ENCODE peak calls at places on chromosome 18, in four cellular contexts. A is lung; P is CD8-positive, alpha-beta T cell; T is mucosa of descending colon. Z is an unnamed sample. For H3K4me1 and H3K36me3, the result is how much of the 10 kb centered on the place peaks cover.

GRCh38 chr18:12543697-12544096 is 114.2 kb downstream of the SPIRE1 start:
- DNase-seq in T (no peak), P (no peak), A (no peak), Z (no peak)

GRCh38 chr18:59833785-59834184 is 66.0 kb upstream of the PMAIP1 start:
- DNase-seq in T (no peak), P (no peak), A (no peak), Z (no peak)

GRCh38 chr18:12659904-12660605 is 2.1 kb upstream of the SPIRE1 start:
- DNase-seq in A (no peak), P (peak), T (peak), Z (no peak)

GRCh38 chr18:55588001-55588875 is at the start of gene TCF4:
- DNase-seq in P (no peak), A (peak), T (peak), Z (peak)

GRCh38 chr18:72985686-72986085 is 117.9 kb upstream of the NETO1 start:
- DNase-seq in T (no peak), A (no peak), P (no peak), Z (no peak)

GRCh38 chr18:11274144-11274762 is 124.9 kb upstream of the PIEZO2 start:
- DNase-seq in A (no peak), T (no peak), P (no peak), Z (no peak)

GRCh38 chr18:61988100-61988499 is 95.3 kb upstream of the RNF152 start:
- DNase-seq in P (no peak), T (no peak), A (no peak), Z (no peak)

GRCh38 chr18:26496528-26496927 is 51.8 kb downstream of the KCTD1 start:
- DNase-seq in P (no peak), A (no peak), T (no peak), Z (no peak)

GRCh38 chr18:34595673-34596072 is 114.4 kb upstream of the DTNA start:
- DNase-seq in A (no peak), T (no peak), P (no peak), Z (no peak)

GRCh38 chr18:24868760-24869237 is 408.4 kb downstream of the HRH4 start:
- DNase-seq in T (no peak), P (no peak), A (no peak), Z (no peak)

GRCh38 chr18:2917255-2918047 is 70.6 kb downstream of the EMILIN2 start:
- DNase-seq in P (no peak), T (peak), A (no peak), Z (no peak)

GRCh38 chr18:45839415-45840395 is 14.2 kb downstream of the SIGLEC15 start:
- DNase-seq in T (peak), A (no peak), P (no peak), Z (no peak)

GRCh38 chr18:261398-262073 is 6.3 kb downstream of the THOC1 start:
- DNase-seq in P (no peak), T (no peak), A (no peak), Z (no peak)

GRCh38 chr18:27649621-27650020 is 464.5 kb upstream of the CHST9 start:
- DNase-seq in A (no peak), P (no peak), T (no peak), Z (no peak)

GRCh38 chr18:50195689-50196088 is 742 bp upstream of the MYO5B start:
- DNase-seq in T (no peak), P (no peak), A (no peak), Z (no peak)

GRCh38 chr18:38033282-38033681 is 467.7 kb upstream of the CELF4 start:
- DNase-seq in T (no peak), A (no peak), P (no peak), Z (no peak)

GRCh38 chr18:13551841-13552733 is 174.3 kb downstream of the FAM210A start:
- DNase-seq in P (no peak), T (no peak), A (no peak), Z (no peak)

GRCh38 chr18:24683965-24684364 is 223.5 kb downstream of the HRH4 start:
- DNase-seq in T (no peak), A (no peak), P (no peak), Z (no peak)

GRCh38 chr18:39594206-39594605 is 2028.6 kb upstream of the CELF4 start:
- DNase-seq in P (no peak), T (no peak), A (no peak), Z (no peak)

GRCh38 chr18:46431522-46432171 is 225.4 kb downstream of the LOXHD1 start:
- DNase-seq in A (no peak), T (no peak), P (no peak), Z (no peak)

GRCh38 chr18:79252904-79253633 is 142.7 kb upstream of the NFATC1 start:
- DNase-seq in A (no peak), T (no peak), P (no peak), Z (no peak)

GRCh38 chr18:369224-370010 is 101.6 kb upstream of the THOC1 start:
- DNase-seq in A (no peak), T (no peak), P (no peak), Z (no peak)

GRCh38 chr18:9475643-9476580 is 599 bp downstream of the RALBP1 start:
- DNase-seq in P (peak), A (no peak), T (peak), Z (no peak)

GRCh38 chr18:59639821-59640220 is 57.4 kb downstream of the CCBE1 start:
- DNase-seq in A (no peak), T (no peak), P (no peak), Z (no peak)

GRCh38 chr18:46169464-46169941 is 65.3 kb downstream of the HAUS1 start:
- DNase-seq in T (no peak), A (no peak), P (no peak), Z (no peak)

GRCh38 chr18:8431036-8431435 is 178.2 kb upstream of the RAB12 start:
- DNase-seq in A (no peak), P (no peak), T (no peak), Z (no peak)

GRCh38 chr18:46158498-46158897 is 54.3 kb downstream of the HAUS1 start:
- DNase-seq in T (no peak), A (no peak), P (no peak), Z (no peak)

GRCh38 chr18:9209230-9209629 is 72.6 kb downstream of the ANKRD12 start:
- DNase-seq in P (no peak), T (no peak), A (no peak), Z (no peak)

GRCh38 chr18:41731887-41732286 is 223.1 kb upstream of the PIK3C3 start:
- DNase-seq in T (no peak), P (no peak), A (no peak), Z (no peak)

GRCh38 chr18:31722369-31722957 is 38.1 kb upstream of the B4GALT6 start:
- DNase-seq in P (peak), T (peak), A (peak), Z (peak)

GRCh38 chr18:41096504-41096903 is 858.5 kb upstream of the PIK3C3 start:
- DNase-seq in P (no peak), A (no peak), T (no peak), Z (no peak)

GRCh38 chr18:58473071-58473470 is 155.8 kb downstream of the ALPK2 start:
- DNase-seq in P (no peak), A (no peak), T (no peak), Z (no peak)

GRCh38 chr18:56127322-56128099 is 510.9 kb downstream of the TXNL1 start:
- DNase-seq in A (no peak), T (no peak), P (no peak), Z (no peak)

GRCh38 chr18:74918276-74918675 is 290.7 kb downstream of the PTGR3 start:
- DNase-seq in A (no peak), P (no peak), T (no peak), Z (no peak)

GRCh38 chr18:6054443-6054842 is 159.1 kb upstream of the TMEM200C start:
- DNase-seq in P (no peak), T (no peak), A (no peak), Z (no peak)

GRCh38 chr18:12008181-12008767 is 27.0 kb downstream of the IMPA2 start:
- DNase-seq in A (no peak), T (peak), P (no peak), Z (peak)

DNA sequence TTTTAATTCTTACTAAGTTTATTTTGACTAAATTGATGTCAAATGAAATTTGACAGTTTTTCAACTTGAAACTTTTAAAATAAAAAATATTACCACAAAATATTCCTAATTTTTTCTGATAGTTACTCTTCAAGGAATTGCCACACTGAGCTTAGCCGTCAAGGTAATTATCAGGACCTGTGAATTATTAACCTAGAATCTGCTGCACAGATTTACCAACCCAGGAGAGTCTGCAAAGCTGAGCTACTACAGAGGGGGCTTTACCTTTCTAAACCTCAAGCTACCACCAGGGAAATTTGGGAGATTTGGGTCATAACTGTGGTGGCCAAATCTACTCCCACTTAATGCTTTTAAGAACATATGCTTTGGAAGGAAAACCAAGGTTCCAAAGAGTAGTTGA is 324.6 kb downstream of the CCDC178 start:
- DNase-seq in A (no peak), T (no peak), P (no peak), Z (no peak)
- TF ChIP-seq CTCF in A (no peak), T (no peak), P (no peak), Z (no peak)

DNA sequence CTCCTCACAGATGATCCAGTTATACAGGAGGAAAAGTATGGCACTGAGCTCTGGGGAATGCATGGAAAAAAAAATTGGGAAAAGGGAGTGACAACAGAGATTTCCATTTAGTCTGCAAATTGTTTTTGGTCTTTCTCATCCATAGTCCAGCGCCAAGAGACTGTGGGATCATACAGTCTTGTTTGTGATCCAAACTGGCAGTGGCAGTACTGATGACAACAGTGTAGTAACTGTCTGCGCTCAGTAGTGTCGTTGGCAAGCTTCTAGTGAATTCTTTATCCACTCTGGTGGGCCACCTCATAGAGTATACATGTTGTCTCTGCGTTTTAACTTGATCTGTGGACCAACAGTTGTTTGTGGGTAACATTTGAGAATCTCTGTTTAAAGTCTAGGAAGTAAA is 37.9 kb downstream of the GALNT1 start:
- DNase-seq in T (no peak), A (no peak), P (no peak), Z (no peak)
- H3K4me1 ChIP-seq in T (under half), A (under half), P (under half), Z (under half)

GRCh38 chr18:57430983-57431382 is 4.2 kb upstream of the ONECUT2 start:
- DNase-seq in P (no peak), T (no peak), A (no peak), Z (no peak)
- H3K36me3 ChIP-seq in P (under half), T (under half), A (under half), Z (under half)

DNA sequence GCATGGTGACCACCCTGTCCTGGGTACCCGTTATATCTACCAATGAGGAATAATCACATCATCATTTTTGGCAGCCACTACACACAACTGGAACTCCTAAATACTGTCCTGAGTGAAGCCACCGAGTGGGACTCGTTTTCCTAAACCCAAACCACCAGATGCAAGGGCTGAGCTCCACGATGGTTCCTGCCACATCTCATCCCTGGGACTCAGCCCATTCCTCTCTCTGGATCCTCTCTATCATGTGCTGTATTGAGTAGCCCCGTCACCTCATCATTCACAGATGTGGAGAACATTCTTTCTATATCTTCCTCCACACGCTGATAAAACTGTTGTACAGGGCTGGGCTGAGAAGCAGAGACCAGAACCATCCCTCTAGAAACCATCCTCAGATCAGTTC is 79.4 kb upstream of the SMAD7 start:
- DNase-seq in P (no peak), T (no peak), A (no peak), Z (no peak)
- TF ChIP-seq CTCF in P (no peak), T (no peak), A (no peak), Z (no peak)